ENCODE peak calls at places on chromosomes 2 and 18, in four cellular contexts. W is brain microvascular endothelial cell, Q is cardiac fibroblast, S is AG04450. I is an unnamed sample.

GRCh38 chr2:113175101-113175628 is 1.4 kb downstream of the PSD4 start:
- DNase-seq in W (no peak), S (no peak), Q (no peak), I (no peak)

GRCh38 chr2:202133556-202134245 is 60.6 kb downstream of the KIAA2012 start:
- DNase-seq in S (no peak), Q (peak), W (no peak), I (no peak)

GRCh38 chr18:12006488-12006840 is 25.2 kb downstream of the IMPA2 start:
- DNase-seq in S (no peak), W (no peak), Q (no peak), I (no peak)

GRCh38 chr18:42131044-42131939 is 176.3 kb downstream of the PIK3C3 start:
- DNase-seq in W (no peak), S (no peak), Q (no peak), I (no peak)

GRCh38 chr18:2337552-2338141 is 233.7 kb downstream of the METTL4 start:
- DNase-seq in W (peak), Q (peak), S (no peak), I (no peak)

GRCh38 chr2:172102159-172102857 is 392 bp downstream of the DLX2 start:
- DNase-seq in S (no peak), W (no peak), Q (peak), I (peak)

GRCh38 chr2:72931280-72931910 is 14.1 kb downstream of the EMX1 start:
- DNase-seq in S (peak), W (no peak), Q (peak), I (no peak)

GRCh38 chr18:31658670-31659573 is 25.5 kb downstream of the B4GALT6 start:
- DNase-seq in W (no peak), Q (no peak), S (no peak), I (no peak)

GRCh38 chr18:75375341-75375740 is 52.2 kb downstream of the SMIM21 start:
- DNase-seq in W (no peak), Q (no peak), S (no peak), I (no peak)

GRCh38 chr2:159285433-159285832 is 1.1 kb downstream of the WDSUB1 start:
- DNase-seq in S (no peak), W (no peak), Q (no peak), I (no peak)

GRCh38 chr2:150191349-150191748 is 296.1 kb downstream of the RND3 start:
- DNase-seq in W (peak), Q (peak), S (no peak), I (no peak)

GRCh38 chr2:236986524-236987330 is 99.0 kb upstream of the COPS8 start:
- DNase-seq in S (no peak), Q (no peak), W (no peak), I (no peak)

GRCh38 chr2:55954306-55955035 is 30.9 kb upstream of the EFEMP1 start:
- DNase-seq in S (peak), W (no peak), Q (peak), I (peak)

GRCh38 chr18:10230072-10230471 is 224.4 kb upstream of the APCDD1 start:
- DNase-seq in Q (peak), W (peak), S (peak), I (peak)

GRCh38 chr18:48656582-48656981 is 117.8 kb downstream of the CTIF start:
- DNase-seq in Q (no peak), S (no peak), W (peak), I (no peak)

GRCh38 chr2:2650608-2651375 is 319.7 kb upstream of the MYT1L start:
- DNase-seq in W (no peak), S (no peak), Q (no peak), I (no peak)

GRCh38 chr2:230128943-230129342 is 60.2 kb upstream of the SLC16A14 start:
- DNase-seq in Q (peak), S (no peak), W (no peak), I (peak)

GRCh38 chr2:105487142-105488069 is 88.6 kb upstream of the FHL2 start:
- DNase-seq in Q (peak), W (peak), S (peak), I (peak)

GRCh38 chr2:74516070-74516633 is 1.9 kb downstream of the TLX2 start:
- DNase-seq in Q (peak), W (peak), S (no peak), I (no peak)

GRCh38 chr2:175468699-175469098 is 287.2 kb upstream of the ATP5MC3 start:
- DNase-seq in Q (no peak), S (no peak), W (no peak), I (no peak)

GRCh38 chr18:11752116-11752911 is 63.2 kb downstream of the GNAL start:
- DNase-seq in W (peak), Q (peak), S (no peak), I (no peak)

GRCh38 chr2:120473522-120474271 is 127.8 kb downstream of the INHBB start:
- DNase-seq in S (no peak), Q (no peak), W (no peak), I (no peak)

GRCh38 chr2:231455222-231455621 is 9.1 kb downstream of the NCL start:
- DNase-seq in S (no peak), Q (no peak), W (no peak), I (no peak)

GRCh38 chr2:186842373-186842772 is 6.6 kb downstream of the ZSWIM2 start:
- DNase-seq in S (no peak), W (no peak), Q (no peak), I (no peak)

GRCh38 chr2:16645771-16646559 is 19.7 kb downstream of the CYRIA start:
- DNase-seq in Q (no peak), W (no peak), S (no peak), I (no peak)

GRCh38 chr2:126658910-126659613 is 3.1 kb downstream of the GYPC start:
- DNase-seq in W (peak), Q (peak), S (peak), I (no peak)

GRCh38 chr18:59897321-59897954 is 2.4 kb upstream of the PMAIP1 start:
- DNase-seq in S (no peak), W (no peak), Q (no peak), I (no peak)

GRCh38 chr18:58299135-58299473 is 255.1 kb downstream of the NEDD4L start:
- DNase-seq in W (no peak), Q (no peak), S (no peak), I (no peak)

GRCh38 chr2:186925514-186925913 is 76.5 kb upstream of the ZSWIM2 start:
- DNase-seq in Q (no peak), W (no peak), S (no peak), I (no peak)

GRCh38 chr2:195590866-195591215 is 66.2 kb upstream of the SLC39A10 start:
- DNase-seq in S (no peak), W (no peak), Q (no peak), I (no peak)

GRCh38 chr18:46051731-46052461 is 20.2 kb downstream of the PSTPIP2 start:
- DNase-seq in W (peak), Q (peak), S (no peak), I (no peak)

GRCh38 chr18:70380915-70381896 is 92.4 kb downstream of the SOCS6 start:
- DNase-seq in S (no peak), Q (no peak), W (no peak), I (no peak)

GRCh38 chr18:8609711-8610441 is 639 bp downstream of the RAB12 start:
- DNase-seq in Q (no peak), W (no peak), S (no peak), I (no peak)

GRCh38 chr2:74418312-74418711 is 3.1 kb downstream of the C2orf81 start:
- DNase-seq in W (no peak), Q (peak), S (no peak), I (no peak)

GRCh38 chr18:9696112-9696511 is 12.0 kb upstream of the RAB31 start:
- DNase-seq in W (no peak), Q (no peak), S (no peak), I (no peak)

GRCh38 chr2:128441341-128442052 is 122.8 kb upstream of the HS6ST1 start:
- DNase-seq in Q (no peak), S (no peak), W (no peak), I (no peak)

GRCh38 chr2:41907716-41908328 is 140.0 kb upstream of the PKDCC start:
- DNase-seq in S (no peak), Q (no peak), W (no peak), I (no peak)

GRCh38 chr2:207258191-207258991 is 92.6 kb upstream of the KLF7 start:
- DNase-seq in W (peak), Q (peak), S (peak), I (peak)
- TF ChIP-seq CTCF in W (peak), Q (no peak), S (peak), I (no peak)

GRCh38 chr2:217147751-217148318 is 288.0 kb upstream of the TNP1 start:
- DNase-seq in S (no peak), Q (no peak), W (peak), I (no peak)

GRCh38 chr2:217138284-217138683 is 278.4 kb upstream of the TNP1 start:
- DNase-seq in S (no peak), W (no peak), Q (no peak), I (no peak)

GRCh38 chr2:217142649-217143266 is 282.9 kb upstream of the TNP1 start:
- DNase-seq in S (no peak), W (peak), Q (peak), I (no peak)
- TF ChIP-seq CTCF in S (peak), W (peak), Q (peak), I (peak)

GRCh38 chr2:137187258-137187657 is 421.9 kb downstream of the THSD7B start:
- DNase-seq in S (no peak), Q (no peak), W (no peak), I (no peak)
- TF ChIP-seq CTCF in S (no peak), Q (no peak), W (no peak), I (no peak)

GRCh38 chr2:241066893-241067341 is 35.2 kb downstream of the MTERF4 start:
- DNase-seq in W (no peak), S (no peak), Q (no peak), I (no peak)
- TF ChIP-seq CTCF in W (peak), S (no peak), Q (no peak), I (no peak)

GRCh38 chr2:67867735-67868134 is 195.1 kb downstream of the C1D start:
- DNase-seq in W (no peak), S (peak), Q (peak), I (no peak)

GRCh38 chr2:67871696-67872320 is 191.0 kb downstream of the C1D start:
- DNase-seq in S (no peak), Q (peak), W (peak), I (no peak)

GRCh38 chr2:67865871-67866386 is 196.9 kb downstream of the C1D start:
- DNase-seq in S (no peak), Q (no peak), W (no peak), I (no peak)
- TF ChIP-seq CTCF in S (no peak), Q (no peak), W (no peak), I (no peak)

GRCh38 chr2:21118302-21118920 is 5.4 kb upstream of the TDRD15 start:
- DNase-seq in S (no peak), W (peak), Q (peak), I (no peak)
- TF ChIP-seq CTCF in S (peak), W (peak), Q (peak), I (no peak)

GRCh38 chr2:85503168-85503610 is 35.8 kb upstream of the MAT2A start:
- DNase-seq in W (no peak), S (no peak), Q (no peak), I (no peak)
- TF ChIP-seq CTCF in W (no peak), S (no peak), Q (no peak), I (no peak)

DNA sequence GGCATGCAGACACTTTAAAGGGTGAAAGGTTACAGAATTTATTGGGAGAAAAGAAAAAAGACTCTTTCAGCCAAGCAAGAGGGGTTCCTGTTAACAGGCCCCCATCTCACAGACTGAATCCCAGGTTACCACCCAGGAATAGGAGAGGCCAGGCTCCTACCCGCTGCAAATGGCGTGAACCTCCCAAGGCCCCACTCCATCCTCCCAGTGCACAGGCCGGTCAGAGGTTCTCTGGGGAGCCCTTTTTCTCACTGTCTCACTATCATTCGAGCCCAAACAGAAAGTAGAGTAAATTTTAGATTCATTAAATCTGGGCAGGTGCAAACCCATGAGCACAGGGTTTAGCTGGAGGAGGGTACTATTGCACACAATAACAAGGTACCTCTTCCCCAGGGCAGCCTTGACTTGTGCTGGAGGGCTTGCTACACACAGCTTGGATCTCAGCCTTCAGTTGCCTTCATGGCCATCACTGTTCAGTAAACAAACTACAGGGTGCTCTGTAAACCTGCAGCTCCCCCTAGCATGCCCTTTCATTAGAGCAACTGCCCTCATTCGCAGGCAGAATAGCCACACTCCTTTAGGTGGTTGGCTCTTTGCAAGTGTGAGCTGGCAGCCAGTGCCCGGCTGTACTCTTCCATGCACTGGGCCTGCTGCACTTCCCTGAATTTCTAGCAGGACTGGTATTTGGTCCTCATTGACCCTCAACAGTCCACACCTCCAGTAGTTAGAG is 7.3 kb upstream of the PLEK start:
- DNase-seq in W (peak), Q (peak), S (peak), I (peak)
- TF ChIP-seq CTCF in W (peak), Q (peak), S (peak), I (peak)

DNA sequence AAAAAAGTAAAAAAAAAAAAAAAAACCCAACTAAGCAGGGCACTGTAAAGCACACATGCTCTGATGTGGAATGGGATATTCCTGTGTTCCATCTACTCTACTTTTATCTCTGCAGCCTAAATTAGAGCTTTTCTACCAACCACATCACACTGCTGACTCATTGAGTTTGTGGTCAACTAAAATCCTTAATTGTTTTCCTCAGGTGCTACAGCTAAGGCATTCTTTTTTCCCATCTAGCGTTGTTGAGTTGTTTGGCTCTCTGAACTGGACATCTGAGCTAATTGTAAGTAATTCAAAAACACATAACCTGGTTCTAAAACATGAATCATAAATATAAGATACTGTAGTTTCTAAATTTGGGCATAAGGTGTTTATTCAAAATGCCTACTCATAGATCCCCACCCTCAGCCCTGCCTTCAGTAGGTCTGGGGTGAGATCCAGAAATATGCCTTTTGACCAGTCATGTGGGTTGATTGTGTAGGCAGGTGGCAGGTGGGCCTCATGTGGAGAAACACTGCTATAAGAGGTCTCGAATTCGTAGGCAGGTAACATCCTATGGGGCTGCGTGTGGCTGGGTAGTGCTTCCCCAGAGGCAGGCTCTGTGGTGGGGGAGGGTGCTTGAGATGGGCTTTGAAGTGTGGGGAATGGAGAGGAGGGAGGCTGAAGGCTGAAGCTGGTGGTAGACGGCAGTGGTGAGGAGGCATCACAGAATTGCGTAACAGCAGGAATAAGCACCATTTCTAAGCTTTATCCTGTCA is 27.2 kb downstream of the ANKRD29 start:
- DNase-seq in W (no peak), Q (no peak), S (no peak), I (no peak)
- TF ChIP-seq CTCF in W (no peak), Q (no peak), S (no peak), I (no peak)

I was measured in AG09319.